ENCODE peak calls at places on chromosomes 4 and X, in eight cellular contexts. Z, S, F, W, U, R, I and B are unnamed samples. For H3K27me3, the result is how much of the 10 kb centered on the place peaks cover.

GRCh38 chr4:95551653-95552052 is 2.9 kb upstream of the UNC5C start:
- DNase-seq in Z (no peak), S (no peak), F (no peak), W (no peak), U (no peak), R (no peak), I (no peak), B (no peak)

GRCh38 chr4:98261291-98262271 is at the start of gene RAP1GDS1:
- DNase-seq in Z (peak), S (peak), F (peak), W (peak), U (peak), R (peak), I (peak), B (peak)

GRCh38 chrX:44223150-44223549 is 120.3 kb downstream of the EFHC2 start:
- DNase-seq in Z (no peak), S (no peak), F (no peak), W (peak), U (no peak), R (no peak), I (peak), B (no peak)

GRCh38 chr4:145779319-145779801 is 99.4 kb downstream of the C4orf51 start:
- DNase-seq in Z (no peak), S (no peak), F (no peak), W (peak), U (no peak), R (no peak), I (no peak), B (no peak)

GRCh38 chr4:924107-925096 is 7.7 kb downstream of the GAK start:
- DNase-seq in Z (no peak), S (peak), F (no peak), W (peak), U (no peak), R (no peak), I (peak), B (no peak)

GRCh38 chr4:17010426-17011087 is 112.1 kb upstream of the LDB2 start:
- DNase-seq in Z (no peak), S (no peak), F (no peak), W (no peak), U (no peak), R (peak), I (no peak), B (no peak)

GRCh38 chr4:146329042-146329716 is 114.8 kb downstream of the REELD1 start:
- DNase-seq in Z (no peak), S (no peak), F (no peak), W (peak), U (no peak), R (no peak), I (peak), B (no peak)

GRCh38 chr4:8201341-8201781 is 2.3 kb downstream of the SH3TC1 start:
- DNase-seq in Z (no peak), S (no peak), F (no peak), W (no peak), U (no peak), R (no peak), I (no peak), B (peak)

DNA sequence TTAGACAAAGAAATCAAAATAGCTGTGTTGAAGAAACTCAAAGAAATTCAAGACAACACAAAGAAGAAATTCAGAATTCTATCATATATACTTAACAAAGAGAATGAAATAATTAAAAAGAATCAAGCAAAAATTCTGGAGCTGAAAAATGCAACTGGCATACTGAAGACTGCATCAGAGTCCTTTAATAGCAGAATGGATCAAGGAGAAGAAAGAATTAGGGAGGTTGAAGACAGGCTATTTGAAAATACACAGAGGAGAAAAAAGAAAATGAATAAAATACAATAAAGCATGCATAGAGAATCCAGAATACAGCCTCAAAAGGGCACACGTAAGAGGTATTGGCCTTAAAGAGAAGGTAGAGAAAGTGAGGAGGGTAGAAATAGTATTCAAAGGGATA is 179.5 kb upstream of the SPIN4 start:
- DNase-seq in Z (no peak), S (no peak), F (no peak), W (no peak), U (no peak), R (no peak), I (no peak), B (no peak)
- H3K27me3 ChIP-seq in Z (under half), S (under half), F (under half), W (under half), U (under half), R (under half), I (under half), B (under half)

GRCh38 chrX:22934640-22935039 is 65.1 kb upstream of the DDX53 start:
- DNase-seq in Z (no peak), S (no peak), F (no peak), W (no peak), U (no peak), R (no peak), I (no peak), B (no peak)
- H3K27ac ChIP-seq in Z (no peak), S (no peak), F (no peak), W (no peak), U (no peak), R (no peak), I (no peak), B (no peak)

GRCh38 chr4:113978105-113978504 is 1.3 kb downstream of the ARSJ start:
- DNase-seq in Z (no peak), S (no peak), F (no peak), W (no peak), U (no peak), R (no peak), I (no peak), B (no peak)

GRCh38 chr4:113976937-113977855 is 2.3 kb downstream of the ARSJ start:
- DNase-seq in Z (no peak), S (no peak), F (no peak), W (peak), U (no peak), R (no peak), I (no peak), B (no peak)

GRCh38 chr4:113973349-113973748 is 6.1 kb downstream of the ARSJ start:
- DNase-seq in Z (no peak), S (no peak), F (no peak), W (no peak), U (no peak), R (no peak), I (no peak), B (no peak)

GRCh38 chr4:113974467-113974866 is 5.0 kb downstream of the ARSJ start:
- DNase-seq in Z (no peak), S (no peak), F (no peak), W (no peak), U (no peak), R (no peak), I (no peak), B (no peak)

GRCh38 chr4:113975578-113975977 is 3.9 kb downstream of the ARSJ start:
- DNase-seq in Z (no peak), S (no peak), F (no peak), W (no peak), U (no peak), R (no peak), I (no peak), B (no peak)
- H3K4me3 ChIP-seq in Z (peak), S (peak), F (no peak), W (peak), U (no peak), R (no peak), I (peak), B (peak)

GRCh38 chr4:110753461-110753860 is 130.6 kb upstream of the PITX2 start:
- DNase-seq in Z (no peak), S (no peak), F (no peak), W (no peak), U (no peak), R (no peak), I (no peak), B (no peak)

GRCh38 chr4:110754726-110755125 is 131.8 kb upstream of the PITX2 start:
- DNase-seq in Z (no peak), S (no peak), F (no peak), W (no peak), U (no peak), R (no peak), I (no peak), B (no peak)

GRCh38 chr4:110748071-110748470 is 125.2 kb upstream of the PITX2 start:
- DNase-seq in Z (no peak), S (no peak), F (no peak), W (no peak), U (no peak), R (no peak), I (no peak), B (no peak)

GRCh38 chr4:110751991-110752390 is 129.1 kb upstream of the PITX2 start:
- DNase-seq in Z (no peak), S (no peak), F (no peak), W (no peak), U (no peak), R (no peak), I (no peak), B (no peak)
- H3K27me3 ChIP-seq in Z (under half), S (under half), F (under half), W (under half), U (under half), R (under half), I (under half), B (under half)